ENCODE peak calls at places on chromosomes 5 and 9, in eight cellular contexts. One of them, this sample, is unnamed. For H3K36me3, the result is how much of the 10 kb centered on the place peaks cover.

GRCh38 chr5:32233220-32233695 is 59.1 kb upstream of the GOLPH3 start:
- ATAC-seq in psoas muscle: no peak
- ATAC-seq in body of pancreas: peak
- ATAC-seq in CD8-positive, alpha-beta T cell: no peak
- ATAC-seq in upper lobe of left lung: peak
- ATAC-seq in upper lobe of right lung: peak
- ATAC-seq in HepG2: peak
- ATAC-seq in HCT116: no peak
- ATAC-seq in this sample: no peak

GRCh38 chr5:142920888-142921612 is 150.9 kb downstream of the ARHGAP26 start:
- ATAC-seq in CD8-positive, alpha-beta T cell: no peak
- ATAC-seq in upper lobe of right lung: no peak
- ATAC-seq in psoas muscle: no peak
- ATAC-seq in body of pancreas: no peak
- ATAC-seq in HCT116: no peak
- ATAC-seq in upper lobe of left lung: no peak
- ATAC-seq in HepG2: peak
- ATAC-seq in this sample: no peak

GRCh38 chr9:132849168-132849831 is 28.8 kb downstream of the AK8 start:
- ATAC-seq in upper lobe of right lung: peak
- ATAC-seq in psoas muscle: no peak
- ATAC-seq in HepG2: peak
- ATAC-seq in CD8-positive, alpha-beta T cell: peak
- ATAC-seq in upper lobe of left lung: peak
- ATAC-seq in body of pancreas: no peak
- ATAC-seq in HCT116: no peak
- ATAC-seq in this sample: no peak

GRCh38 chr9:99778308-99778707 is 43.4 kb upstream of the NR4A3 start:
- ATAC-seq in CD8-positive, alpha-beta T cell: no peak
- ATAC-seq in upper lobe of left lung: no peak
- ATAC-seq in body of pancreas: no peak
- ATAC-seq in HCT116: peak
- ATAC-seq in psoas muscle: no peak
- ATAC-seq in HepG2: no peak
- ATAC-seq in upper lobe of right lung: no peak
- ATAC-seq in this sample: no peak

GRCh38 chr5:52840286-52841050 is 52.8 kb downstream of the ITGA1 start:
- ATAC-seq in upper lobe of right lung: no peak
- ATAC-seq in HepG2: no peak
- ATAC-seq in body of pancreas: no peak
- ATAC-seq in HCT116: no peak
- ATAC-seq in CD8-positive, alpha-beta T cell: no peak
- ATAC-seq in psoas muscle: no peak
- ATAC-seq in upper lobe of left lung: no peak
- ATAC-seq in this sample: peak

GRCh38 chr5:58071566-58071965 is 388.3 kb downstream of the PLK2 start:
- ATAC-seq in CD8-positive, alpha-beta T cell: no peak
- ATAC-seq in body of pancreas: no peak
- ATAC-seq in psoas muscle: peak
- ATAC-seq in upper lobe of left lung: no peak
- ATAC-seq in upper lobe of right lung: no peak
- ATAC-seq in HCT116: no peak
- ATAC-seq in HepG2: no peak
- ATAC-seq in this sample: no peak

GRCh38 chr9:136416914-136417313 is 6.5 kb downstream of the PMPCA start:
- ATAC-seq in HCT116: no peak
- ATAC-seq in upper lobe of left lung: no peak
- ATAC-seq in psoas muscle: no peak
- ATAC-seq in CD8-positive, alpha-beta T cell: no peak
- ATAC-seq in body of pancreas: no peak
- ATAC-seq in HepG2: no peak
- ATAC-seq in upper lobe of right lung: no peak
- ATAC-seq in this sample: no peak

GRCh38 chr5:77425420-77425819 is 66.7 kb downstream of the WDR41 start:
- ATAC-seq in HCT116: no peak
- ATAC-seq in upper lobe of left lung: no peak
- ATAC-seq in upper lobe of right lung: peak
- ATAC-seq in body of pancreas: no peak
- ATAC-seq in psoas muscle: no peak
- ATAC-seq in CD8-positive, alpha-beta T cell: no peak
- ATAC-seq in HepG2: no peak
- ATAC-seq in this sample: peak

GRCh38 chr9:99848447-99848846 is 26.8 kb downstream of the NR4A3 start:
- ATAC-seq in CD8-positive, alpha-beta T cell: no peak
- ATAC-seq in upper lobe of left lung: no peak
- ATAC-seq in HepG2: no peak
- ATAC-seq in HCT116: no peak
- ATAC-seq in body of pancreas: no peak
- ATAC-seq in psoas muscle: no peak
- ATAC-seq in upper lobe of right lung: no peak
- ATAC-seq in this sample: no peak

GRCh38 chr5:57692582-57693487 is 210.2 kb upstream of the ACTBL2 start:
- ATAC-seq in CD8-positive, alpha-beta T cell: no peak
- ATAC-seq in HCT116: peak
- ATAC-seq in HepG2: peak
- ATAC-seq in body of pancreas: peak
- ATAC-seq in upper lobe of right lung: peak
- ATAC-seq in upper lobe of left lung: peak
- ATAC-seq in psoas muscle: peak
- ATAC-seq in this sample: peak

GRCh38 chr5:149166128-149166527 is 24.8 kb downstream of the ABLIM3 start:
- ATAC-seq in body of pancreas: no peak
- ATAC-seq in upper lobe of right lung: no peak
- ATAC-seq in HepG2: no peak
- ATAC-seq in HCT116: no peak
- ATAC-seq in psoas muscle: peak
- ATAC-seq in upper lobe of left lung: no peak
- ATAC-seq in CD8-positive, alpha-beta T cell: no peak
- ATAC-seq in this sample: no peak

GRCh38 chr5:141439411-141440141 is 9.3 kb downstream of the PCDHGA12 start:
- ATAC-seq in psoas muscle: peak
- ATAC-seq in body of pancreas: no peak
- ATAC-seq in CD8-positive, alpha-beta T cell: no peak
- ATAC-seq in HCT116: no peak
- ATAC-seq in upper lobe of left lung: no peak
- ATAC-seq in HepG2: no peak
- ATAC-seq in upper lobe of right lung: no peak
- ATAC-seq in this sample: no peak

GRCh38 chr9:131661954-131662621 is 77.8 kb downstream of the RAPGEF1 start:
- ATAC-seq in CD8-positive, alpha-beta T cell: peak
- ATAC-seq in psoas muscle: no peak
- ATAC-seq in HCT116: no peak
- ATAC-seq in upper lobe of left lung: no peak
- ATAC-seq in body of pancreas: no peak
- ATAC-seq in upper lobe of right lung: peak
- ATAC-seq in HepG2: no peak
- ATAC-seq in this sample: no peak

GRCh38 chr9:87405677-87406544 is 91.8 kb upstream of the DAPK1 start:
- ATAC-seq in upper lobe of right lung: peak
- ATAC-seq in HCT116: no peak
- ATAC-seq in body of pancreas: peak
- ATAC-seq in HepG2: no peak
- ATAC-seq in upper lobe of left lung: no peak
- ATAC-seq in psoas muscle: no peak
- ATAC-seq in CD8-positive, alpha-beta T cell: no peak
- ATAC-seq in this sample: peak
- H3K4me3 ChIP-seq in upper lobe of right lung: no peak
- H3K4me3 ChIP-seq in HCT116: no peak
- H3K4me3 ChIP-seq in body of pancreas: no peak
- H3K4me3 ChIP-seq in HepG2: no peak
- H3K4me3 ChIP-seq in upper lobe of left lung: no peak
- H3K4me3 ChIP-seq in psoas muscle: no peak
- H3K4me3 ChIP-seq in CD8-positive, alpha-beta T cell: no peak
- H3K4me3 ChIP-seq in this sample: no peak

GRCh38 chr5:7682379-7682778 is 168.6 kb downstream of the CFAP90 start:
- ATAC-seq in psoas muscle: no peak
- ATAC-seq in HepG2: no peak
- ATAC-seq in CD8-positive, alpha-beta T cell: no peak
- ATAC-seq in upper lobe of right lung: no peak
- ATAC-seq in body of pancreas: no peak
- ATAC-seq in upper lobe of left lung: no peak
- ATAC-seq in HCT116: no peak
- ATAC-seq in this sample: peak

GRCh38 chr5:7690557-7690956 is 160.4 kb downstream of the CFAP90 start:
- ATAC-seq in body of pancreas: no peak
- ATAC-seq in HepG2: no peak
- ATAC-seq in upper lobe of left lung: no peak
- ATAC-seq in HCT116: no peak
- ATAC-seq in psoas muscle: no peak
- ATAC-seq in upper lobe of right lung: no peak
- ATAC-seq in CD8-positive, alpha-beta T cell: no peak
- ATAC-seq in this sample: no peak

GRCh38 chr5:7683753-7684152 is 167.2 kb downstream of the CFAP90 start:
- ATAC-seq in psoas muscle: no peak
- ATAC-seq in HCT116: no peak
- ATAC-seq in upper lobe of left lung: no peak
- ATAC-seq in HepG2: no peak
- ATAC-seq in upper lobe of right lung: no peak
- ATAC-seq in body of pancreas: no peak
- ATAC-seq in CD8-positive, alpha-beta T cell: no peak
- ATAC-seq in this sample: no peak

DNA sequence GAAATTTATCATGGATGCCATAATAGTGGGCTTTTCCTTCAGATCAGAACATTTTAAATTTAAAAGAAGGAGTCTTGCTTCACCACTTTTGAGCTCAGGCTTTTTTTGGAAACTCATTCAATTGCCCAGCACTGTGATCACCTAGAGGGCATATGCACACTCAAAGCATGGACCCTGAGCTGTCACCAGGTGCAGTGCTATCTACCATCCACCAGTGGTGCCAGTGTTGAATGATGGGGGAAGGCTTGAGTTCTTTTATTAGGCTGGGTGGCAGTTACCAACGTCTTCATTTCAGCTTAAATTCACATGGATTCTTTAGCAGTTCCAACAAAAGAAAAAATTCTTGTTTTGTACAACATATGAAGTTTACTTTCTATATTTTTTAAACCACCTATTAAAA is 164.1 kb downstream of the CFAP90 start:
- ATAC-seq in upper lobe of right lung: no peak
- ATAC-seq in HepG2: peak
- ATAC-seq in body of pancreas: no peak
- ATAC-seq in CD8-positive, alpha-beta T cell: no peak
- ATAC-seq in upper lobe of left lung: no peak
- ATAC-seq in HCT116: no peak
- ATAC-seq in psoas muscle: peak
- ATAC-seq in this sample: no peak
- TF ChIP-seq CTCF in upper lobe of right lung: no peak
- TF ChIP-seq CTCF in HepG2: no peak
- TF ChIP-seq CTCF in body of pancreas: no peak
- TF ChIP-seq CTCF in CD8-positive, alpha-beta T cell: no peak
- TF ChIP-seq CTCF in upper lobe of left lung: no peak
- TF ChIP-seq CTCF in HCT116: peak
- TF ChIP-seq CTCF in psoas muscle: peak
- TF ChIP-seq CTCF in this sample: no peak

GRCh38 chr9:33030285-33030684 is 5.2 kb downstream of the DNAJA1 start:
- ATAC-seq in CD8-positive, alpha-beta T cell: no peak
- ATAC-seq in HepG2: no peak
- ATAC-seq in upper lobe of right lung: no peak
- ATAC-seq in HCT116: no peak
- ATAC-seq in body of pancreas: no peak
- ATAC-seq in psoas muscle: no peak
- ATAC-seq in upper lobe of left lung: no peak
- ATAC-seq in this sample: no peak

GRCh38 chr9:33032292-33032691 is 7.2 kb downstream of the DNAJA1 start:
- ATAC-seq in HepG2: no peak
- ATAC-seq in CD8-positive, alpha-beta T cell: no peak
- ATAC-seq in HCT116: no peak
- ATAC-seq in body of pancreas: no peak
- ATAC-seq in psoas muscle: no peak
- ATAC-seq in upper lobe of left lung: no peak
- ATAC-seq in upper lobe of right lung: no peak
- ATAC-seq in this sample: no peak

GRCh38 chr9:33029106-33029788 is 4.2 kb downstream of the DNAJA1 start:
- ATAC-seq in upper lobe of right lung: no peak
- ATAC-seq in upper lobe of left lung: no peak
- ATAC-seq in HepG2: no peak
- ATAC-seq in HCT116: no peak
- ATAC-seq in psoas muscle: no peak
- ATAC-seq in body of pancreas: no peak
- ATAC-seq in CD8-positive, alpha-beta T cell: no peak
- ATAC-seq in this sample: peak

GRCh38 chr9:33032865-33033264 is 7.8 kb downstream of the DNAJA1 start:
- ATAC-seq in psoas muscle: no peak
- ATAC-seq in HCT116: no peak
- ATAC-seq in upper lobe of left lung: no peak
- ATAC-seq in upper lobe of right lung: no peak
- ATAC-seq in CD8-positive, alpha-beta T cell: no peak
- ATAC-seq in HepG2: peak
- ATAC-seq in body of pancreas: no peak
- ATAC-seq in this sample: no peak
- H3K36me3 ChIP-seq in psoas muscle: under half
- H3K36me3 ChIP-seq in HCT116: half or more
- H3K36me3 ChIP-seq in upper lobe of left lung: half or more
- H3K36me3 ChIP-seq in upper lobe of right lung: half or more
- H3K36me3 ChIP-seq in CD8-positive, alpha-beta T cell: half or more
- H3K36me3 ChIP-seq in HepG2: half or more
- H3K36me3 ChIP-seq in body of pancreas: under half
- H3K36me3 ChIP-seq in this sample: under half

GRCh38 chr9:7233516-7233915 is 475.7 kb downstream of the KDM4C start:
- ATAC-seq in body of pancreas: no peak
- ATAC-seq in HepG2: no peak
- ATAC-seq in HCT116: no peak
- ATAC-seq in CD8-positive, alpha-beta T cell: no peak
- ATAC-seq in upper lobe of left lung: no peak
- ATAC-seq in upper lobe of right lung: no peak
- ATAC-seq in psoas muscle: no peak
- ATAC-seq in this sample: no peak

GRCh38 chr9:7238244-7238637 is 480.5 kb downstream of the KDM4C start:
- ATAC-seq in HepG2: no peak
- ATAC-seq in psoas muscle: no peak
- ATAC-seq in body of pancreas: no peak
- ATAC-seq in upper lobe of left lung: no peak
- ATAC-seq in upper lobe of right lung: no peak
- ATAC-seq in HCT116: no peak
- ATAC-seq in CD8-positive, alpha-beta T cell: no peak
- ATAC-seq in this sample: no peak

GRCh38 chr9:7237473-7238243 is 479.9 kb downstream of the KDM4C start:
- ATAC-seq in upper lobe of left lung: no peak
- ATAC-seq in HepG2: no peak
- ATAC-seq in upper lobe of right lung: peak
- ATAC-seq in HCT116: no peak
- ATAC-seq in body of pancreas: no peak
- ATAC-seq in CD8-positive, alpha-beta T cell: no peak
- ATAC-seq in psoas muscle: no peak
- ATAC-seq in this sample: no peak

GRCh38 chr9:7236186-7236585 is 478.4 kb downstream of the KDM4C start:
- ATAC-seq in HCT116: no peak
- ATAC-seq in psoas muscle: no peak
- ATAC-seq in upper lobe of left lung: no peak
- ATAC-seq in HepG2: no peak
- ATAC-seq in upper lobe of right lung: no peak
- ATAC-seq in CD8-positive, alpha-beta T cell: no peak
- ATAC-seq in body of pancreas: no peak
- ATAC-seq in this sample: no peak

DNA sequence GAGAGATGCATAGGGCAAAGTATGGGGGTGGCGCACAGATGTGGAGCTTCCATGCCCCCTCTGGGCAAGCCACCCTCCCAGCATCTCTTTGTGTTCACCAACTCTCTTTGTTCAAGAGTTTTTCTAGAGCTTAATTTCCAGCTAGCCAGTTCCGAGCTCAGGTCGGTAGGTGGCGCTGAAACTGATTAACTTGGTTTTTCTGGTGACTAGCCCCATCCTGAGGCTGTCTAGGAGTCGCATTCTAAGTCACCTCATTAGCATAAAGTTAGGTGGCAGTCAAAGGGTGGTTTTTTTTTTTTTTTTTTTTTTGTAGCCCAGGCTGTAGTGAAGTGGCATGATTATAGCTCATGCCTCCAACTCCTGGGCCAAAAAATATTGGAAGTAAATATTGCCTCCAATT is 476.4 kb downstream of the KDM4C start:
- ATAC-seq in psoas muscle: no peak
- ATAC-seq in HepG2: peak
- ATAC-seq in CD8-positive, alpha-beta T cell: no peak
- ATAC-seq in upper lobe of right lung: no peak
- ATAC-seq in HCT116: peak
- ATAC-seq in body of pancreas: no peak
- ATAC-seq in upper lobe of left lung: no peak
- ATAC-seq in this sample: no peak
- H3K4me3 ChIP-seq in psoas muscle: no peak
- H3K4me3 ChIP-seq in HepG2: no peak
- H3K4me3 ChIP-seq in CD8-positive, alpha-beta T cell: no peak
- H3K4me3 ChIP-seq in upper lobe of right lung: no peak
- H3K4me3 ChIP-seq in HCT116: no peak
- H3K4me3 ChIP-seq in body of pancreas: no peak
- H3K4me3 ChIP-seq in upper lobe of left lung: no peak
- H3K4me3 ChIP-seq in this sample: no peak